ENCODE peak calls at places on chromosomes 5 and 9, in ten cellular contexts. M is iris pigment epithelial cell, I is cerebellum, D is NCI-H774, G is astrocyte, F is cardiac fibroblast, A is osteocyte, X is A549, Q is activated T-helper 1 cell treated with Interleukin-2 at 50 U/mL for 16 hours, W is kidney epithelial cell. H is an unnamed sample.

GRCh38 chr9:90898229-90898628 is 96.6 kb downstream of the SYK start:
- DNase-seq in M (peak), I (no peak), D (no peak), G (no peak), F (peak), A (no peak), X (no peak), Q (no peak), W (no peak), H (no peak)

GRCh38 chr9:19934301-19934868 is 145.5 kb upstream of the SLC24A2 start:
- DNase-seq in M (peak), I (no peak), D (no peak), G (peak), F (peak), A (no peak), X (peak), Q (no peak), W (no peak), H (no peak)

GRCh38 chr9:120391691-120392090 is 188.3 kb downstream of the CDK5RAP2 start:
- DNase-seq in M (no peak), I (no peak), D (no peak), G (no peak), F (no peak), A (no peak), X (no peak), Q (no peak), W (no peak), H (no peak)

GRCh38 chr5:69276422-69277174 is 41.9 kb downstream of the CDK7 start:
- DNase-seq in M (peak), I (no peak), D (no peak), G (peak), F (peak), A (no peak), X (peak), Q (no peak), W (no peak), H (no peak)

GRCh38 chr9:79221084-79221483 is 350.7 kb upstream of the TLE4 start:
- DNase-seq in M (peak), I (no peak), D (no peak), G (peak), F (peak), A (no peak), X (peak), Q (no peak), W (peak), H (no peak)

GRCh38 chr9:21715408-21715807 is 87.0 kb upstream of the MTAP start:
- DNase-seq in M (peak), I (no peak), D (no peak), G (no peak), F (no peak), A (no peak), X (no peak), Q (no peak), W (no peak), H (no peak)

GRCh38 chr5:68846828-68847227 is 247.0 kb upstream of the SLC30A5 start:
- DNase-seq in M (no peak), I (no peak), D (no peak), G (no peak), F (no peak), A (no peak), X (no peak), Q (no peak), W (no peak), H (no peak)

GRCh38 chr9:35603506-35603985 is 1.5 kb upstream of the TESK1 start:
- DNase-seq in M (peak), I (no peak), D (no peak), G (no peak), F (peak), A (no peak), X (no peak), Q (no peak), W (no peak), H (peak)

GRCh38 chr9:84966876-84967830 is 297.6 kb downstream of the NTRK2 start:
- DNase-seq in M (no peak), I (no peak), D (no peak), G (no peak), F (no peak), A (no peak), X (no peak), Q (no peak), W (no peak), H (no peak)

GRCh38 chr5:151742870-151743294 is 15.5 kb downstream of the ATOX1 start:
- DNase-seq in M (peak), I (peak), D (no peak), G (peak), F (peak), A (no peak), X (peak), Q (no peak), W (no peak), H (no peak)

GRCh38 chr5:176573564-176574296 is 24.6 kb downstream of the CDHR2 start:
- DNase-seq in M (peak), I (peak), D (peak), G (no peak), F (peak), A (no peak), X (peak), Q (peak), W (no peak), H (peak)

GRCh38 chr5:58266402-58266801 is 193.5 kb downstream of the PLK2 start:
- DNase-seq in M (peak), I (no peak), D (no peak), G (peak), F (peak), A (no peak), X (peak), Q (no peak), W (peak), H (no peak)

GRCh38 chr5:101838329-101838964 is 457.6 kb downstream of the SLCO4C1 start:
- DNase-seq in M (peak), I (no peak), D (no peak), G (peak), F (peak), A (no peak), X (no peak), Q (no peak), W (no peak), H (no peak)

GRCh38 chr5:27788184-27788583 is 749.8 kb upstream of the CDH9 start:
- DNase-seq in M (no peak), I (no peak), D (no peak), G (no peak), F (no peak), A (no peak), X (no peak), Q (no peak), W (no peak), H (no peak)